ENCODE peak calls at places on chromosomes 5 and 9, in five cellular contexts. I is epithelial cell of esophagus; H is CD8-positive, alpha-beta T cell; G is hepatocyte; V is BJ. U is an unnamed sample.

GRCh38 chr5:59596586-59597348 is 296.8 kb downstream of the PDE4D start:
- DNase-seq in I (peak; percentile 77), G (no peak), V (no peak), H (no peak), U (no peak)

GRCh38 chr9:129406278-129407225 is 214.3 kb downstream of the C9orf50 start:
- DNase-seq in G (no peak), I (peak; percentile 48), H (no peak), V (no peak), U (no peak)

GRCh38 chr5:149002053-149002452 is 60.8 kb downstream of the SH3TC2 start:
- DNase-seq in V (peak; percentile 98), I (peak; percentile 88), G (peak; percentile 79), H (no peak), U (no peak)

GRCh38 chr5:151664694-151665583 is 21.8 kb downstream of the SPARC start:
- DNase-seq in G (no peak), I (no peak), V (no peak), H (no peak), U (no peak)

GRCh38 chr9:134661299-134661698 is 19.7 kb downstream of the COL5A1 start:
- DNase-seq in H (no peak), V (no peak), G (no peak), I (no peak), U (no peak)

GRCh38 chr9:99947395-99947794 is 40.9 kb downstream of the STX17 start:
- DNase-seq in V (no peak), I (peak; percentile 2), G (no peak), H (no peak), U (no peak)

GRCh38 chr5:10056228-10056760 is 193.4 kb downstream of the ATPSCKMT start:
- DNase-seq in H (no peak), I (no peak), G (peak; percentile 55), V (no peak), U (no peak)

GRCh38 chr9:120182011-120182410 is 398.0 kb downstream of the CDK5RAP2 start:
- DNase-seq in I (no peak), V (no peak), H (no peak), G (no peak), U (no peak)

GRCh38 chr5:82620957-82621600 is 342.9 kb upstream of the RPS23 start:
- DNase-seq in H (no peak), I (no peak), V (no peak), G (no peak), U (no peak)

GRCh38 chr5:33238826-33239670 is 201.7 kb upstream of the TARS1 start:
- DNase-seq in I (peak; percentile 19), V (no peak), G (peak; percentile 24), H (no peak), U (no peak)

GRCh38 chr5:175483337-175483736 is 5.0 kb downstream of the SFXN1 start:
- DNase-seq in G (no peak), V (no peak), H (no peak), I (no peak), U (no peak)

GRCh38 chr9:98045234-98046160 is 11.0 kb upstream of the NANS start:
- DNase-seq in V (no peak), I (peak; percentile 21), G (no peak), H (no peak), U (no peak)

GRCh38 chr9:92706218-92706940 is 36.4 kb upstream of the IPPK start:
- DNase-seq in V (no peak), I (peak; percentile 76), H (no peak), G (no peak), U (peak; percentile 53)

GRCh38 chr5:124546643-124547042 is 199.8 kb downstream of the ZNF608 start:
- DNase-seq in I (peak; percentile 54), V (no peak), H (no peak), G (peak; percentile 31), U (no peak)

GRCh38 chr9:135976531-135976930 is 15.4 kb upstream of the UBAC1 start:
- DNase-seq in H (no peak), G (no peak), I (no peak), V (no peak), U (no peak)

GRCh38 chr5:35416217-35416988 is 186.1 kb upstream of the PRLR start:
- DNase-seq in V (no peak), H (no peak), G (peak; percentile 18), I (no peak), U (no peak)

GRCh38 chr5:143716856-143717255 is 95.1 kb upstream of the HMHB1 start:
- DNase-seq in G (no peak), V (no peak), I (no peak), H (no peak), U (no peak)

GRCh38 chr9:129458155-129458661 is 162.7 kb downstream of the C9orf50 start:
- DNase-seq in G (no peak), I (no peak), V (no peak), H (peak; percentile 47), U (peak; percentile 69)

GRCh38 chr9:130899051-130899748 is 2.6 kb upstream of the QRFP start:
- DNase-seq in H (no peak), V (no peak), I (no peak), G (no peak), U (no peak)

GRCh38 chr5:129541648-129542251 is 81.7 kb downstream of the ADAMTS19 start:
- DNase-seq in I (peak; percentile 68), G (no peak), V (no peak), H (no peak), U (no peak)

GRCh38 chr5:142097681-142098080 is 10.9 kb upstream of the NDFIP1 start:
- DNase-seq in I (peak; percentile 94), G (peak; percentile 30), V (no peak), H (no peak), U (no peak)

DNA sequence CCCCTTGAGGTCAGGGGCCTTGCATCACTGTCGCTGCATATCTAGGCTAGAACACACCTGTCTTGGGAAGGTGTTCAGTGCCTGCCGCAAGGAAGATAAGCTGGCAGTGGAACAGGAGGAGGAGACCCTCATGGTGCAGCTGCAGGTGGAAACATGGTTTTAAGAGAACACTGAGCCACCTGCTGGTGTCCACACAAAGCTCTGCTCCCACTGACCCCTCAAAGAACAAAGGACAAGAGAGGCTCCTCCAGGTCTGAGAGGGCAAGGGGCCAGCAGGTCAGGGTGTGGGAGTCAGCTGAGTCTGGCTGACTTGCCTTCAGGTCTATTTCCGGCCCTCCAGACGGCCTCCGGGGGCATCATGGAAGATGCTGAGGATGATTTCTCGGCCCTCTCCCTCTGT is 210.1 kb upstream of the TBCA start:
- DNase-seq in G (no peak), V (no peak), H (no peak), I (no peak), U (no peak)
- TF ChIP-seq CTCF in G (no peak), V (no peak), H (no peak), I (no peak), U (no peak)

DNA sequence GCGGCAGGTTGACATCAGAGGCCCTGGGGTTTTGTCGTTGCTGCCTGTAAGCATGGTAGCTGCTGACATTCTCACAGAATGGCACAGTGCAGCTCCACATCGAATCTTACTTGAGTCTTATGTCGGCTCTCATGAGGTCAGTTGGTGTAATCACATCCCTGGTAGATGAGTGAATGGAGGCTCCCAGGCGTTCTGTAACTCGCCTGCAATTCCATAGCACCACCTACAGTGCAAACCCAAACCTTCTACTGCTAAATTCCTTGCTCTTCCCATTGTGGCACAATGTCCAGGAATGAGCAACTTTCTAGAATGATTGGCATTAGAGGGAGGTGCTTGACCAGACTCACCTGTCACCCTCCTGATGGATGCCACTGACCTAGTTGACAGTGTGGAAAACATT is 578.4 kb downstream of the CCDC171 start:
- DNase-seq in G (no peak), H (no peak), V (no peak), I (peak; percentile 51), U (no peak)
- TF ChIP-seq CTCF in G (peak; percentile 26), H (no peak), V (peak; percentile 16), I (no peak), U (no peak)

GRCh38 chr9:115231116-115231515 is 113.2 kb upstream of the TNC start:
- DNase-seq in G (no peak), H (no peak), V (no peak), I (no peak), U (no peak)

GRCh38 chr9:115225459-115226116 is 107.6 kb upstream of the TNC start:
- DNase-seq in I (no peak), H (no peak), V (no peak), G (no peak), U (no peak)

GRCh38 chr9:115229496-115229895 is 111.5 kb upstream of the TNC start:
- DNase-seq in G (no peak), I (peak; percentile 91), V (no peak), H (no peak), U (no peak)

GRCh38 chr9:115220339-115221009 is 102.5 kb upstream of the TNC start:
- DNase-seq in V (no peak), G (no peak), I (peak; percentile 96), H (no peak), U (no peak)

DNA sequence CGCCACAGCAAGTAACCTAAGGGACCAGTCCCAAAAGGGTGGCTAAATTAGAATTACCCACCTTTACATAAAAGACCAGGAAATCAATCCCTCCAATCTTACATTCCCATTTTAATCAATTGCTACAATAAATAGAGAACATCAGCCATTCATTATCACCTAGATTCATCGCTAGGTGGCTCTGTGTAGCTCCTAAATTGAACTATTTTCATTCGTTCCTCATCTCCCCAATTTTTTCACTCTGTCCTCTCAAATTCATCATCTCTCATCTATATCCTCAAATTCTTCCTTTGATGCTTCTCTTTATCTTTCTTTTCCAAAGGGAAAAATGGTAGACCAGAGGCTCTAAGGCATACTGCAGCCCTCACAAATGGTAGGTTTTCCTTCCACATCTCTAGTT is 108.2 kb upstream of the TNC start:
- DNase-seq in I (no peak), G (no peak), V (no peak), H (no peak), U (no peak)
- TF ChIP-seq CTCF in I (no peak), G (peak; percentile 29), V (no peak), H (no peak), U (no peak)

DNA sequence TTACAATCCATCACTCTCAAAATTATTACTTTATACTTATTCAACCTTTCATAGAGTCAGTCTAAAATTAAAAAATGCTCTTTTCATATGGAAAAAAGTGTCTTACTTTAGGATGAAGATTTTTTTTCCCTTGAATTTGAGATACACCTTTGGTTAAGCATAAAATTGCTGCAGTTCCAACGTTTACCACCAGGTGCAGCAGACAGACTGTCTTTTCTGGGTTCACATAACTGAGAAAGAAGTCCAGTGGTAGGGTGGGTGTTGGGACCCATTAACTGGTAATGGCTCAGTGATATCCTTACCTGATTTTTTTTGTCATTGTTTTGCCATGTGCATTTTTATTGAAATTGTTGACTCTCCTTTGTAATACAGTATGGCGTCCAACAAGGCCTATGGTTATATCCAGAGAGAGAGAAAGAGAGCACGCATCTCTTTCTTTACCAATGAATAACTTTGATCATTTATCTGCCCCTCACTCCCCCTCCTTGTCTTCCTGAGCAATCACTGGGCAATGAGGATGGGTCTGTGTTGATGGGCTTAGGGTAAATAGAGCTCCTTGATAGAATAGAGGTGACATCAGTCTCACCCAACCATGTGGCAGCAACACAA is 98.4 kb downstream of the FBXL7 start:
- DNase-seq in G (peak; percentile 26), V (no peak), I (peak; percentile 30), H (no peak), U (no peak)
- TF ChIP-seq CTCF in G (peak; percentile 35), V (peak; percentile 55), I (peak; percentile 66), H (peak; percentile 28), U (peak; percentile 29)

GRCh38 chr9:105148328-105149006 is 96.0 kb upstream of the SLC44A1 start:
- DNase-seq in G (no peak), H (no peak), V (no peak), I (no peak), U (no peak)
- TF ChIP-seq CTCF in G (no peak), H (no peak), V (peak; percentile 34), I (no peak), U (no peak)

GRCh38 chr5:96344678-96345612 is 88.1 kb downstream of the PCSK1 start:
- DNase-seq in I (peak; percentile 76), V (no peak), H (no peak), G (peak; percentile 73), U (peak; percentile 52)
- TF ChIP-seq CTCF in I (peak; percentile 63), V (peak; percentile 57), H (peak; percentile 26), G (peak; percentile 73), U (peak; percentile 35)